ENCODE peak calls at places on chromosome 21, in seven cellular contexts. A is NCI-H774; I is hippocampal formation; M is HT1080; R is HTR-8/SVneo; B is CD4-positive, alpha-beta T cell; T is activated CD8-positive, alpha-beta memory T cell treated with anti-CD3 and anti-CD28 coated beads, Interleukin-2, amount 10 ng/mL, durations not matched to agents 7 days and 5 days. L is an unnamed sample.

GRCh38 chr21:46621457-46622182 is 13.9 kb upstream of the PRMT2 start:
- DNase-seq in M (no peak), A (no peak), R (no peak), I (peak; percentile 93), T (no peak), B (no peak), L (no peak)

GRCh38 chr21:39184050-39184980 is 1.1 kb upstream of the PSMG1 start:
- DNase-seq in B (no peak), M (no peak), R (no peak), A (no peak), T (no peak), I (no peak), L (no peak)

GRCh38 chr21:43916076-43916475 is 51.1 kb downstream of the AGPAT3 start:
- DNase-seq in T (no peak), R (no peak), I (no peak), M (no peak), A (no peak), B (no peak), L (no peak)

GRCh38 chr21:33360281-33360680 is 35.5 kb downstream of the IFNAR1 start:
- DNase-seq in B (no peak), R (no peak), I (no peak), T (no peak), A (no peak), M (peak; percentile 54), L (no peak)

GRCh38 chr21:45288441-45288841 is 746 bp upstream of the POFUT2 start:
- DNase-seq in R (no peak), A (no peak), I (no peak), M (no peak), B (no peak), T (peak; percentile 41), L (no peak)

GRCh38 chr21:21712761-21713558 is 714.8 kb downstream of the NCAM2 start:
- DNase-seq in A (no peak), T (no peak), I (peak; percentile 46), R (no peak), B (no peak), M (peak; percentile 43), L (no peak)

GRCh38 chr21:38460171-38460742 is 38.0 kb downstream of the ERG start:
- DNase-seq in T (no peak), I (no peak), A (no peak), B (no peak), R (no peak), M (peak; percentile 58), L (no peak)

GRCh38 chr21:18549214-18549905 is 145.8 kb upstream of the TMPRSS15 start:
- DNase-seq in B (no peak), I (no peak), R (peak; percentile 9), T (no peak), A (no peak), M (peak; percentile 15), L (no peak)

GRCh38 chr21:26769613-26770188 is 75.5 kb downstream of the ADAMTS1 start:
- DNase-seq in I (peak; percentile 55), M (no peak), B (no peak), A (no peak), T (no peak), R (peak; percentile 27), L (no peak)

GRCh38 chr21:27429612-27430361 is 462.9 kb upstream of the ADAMTS5 start:
- DNase-seq in A (no peak), R (no peak), B (no peak), M (no peak), T (no peak), I (no peak), L (no peak)

GRCh38 chr21:45528981-45529784 is 13.1 kb downstream of the SLC19A1 start:
- DNase-seq in M (no peak), T (no peak), I (no peak), B (no peak), R (no peak), A (no peak), L (no peak)

GRCh38 chr21:32611471-32611997 is 643 bp downstream of the CFAP298 start:
- DNase-seq in I (no peak), A (peak; percentile 6), M (no peak), T (peak; percentile 66), R (peak; percentile 21), B (peak; percentile 5), L (peak; percentile 50)

GRCh38 chr21:30818837-30819236 is 5.8 kb upstream of the KRTAP8-1 start:
- DNase-seq in B (no peak), I (no peak), T (no peak), M (no peak), A (no peak), R (no peak), L (no peak)

GRCh38 chr21:42587036-42587435 is 66.4 kb upstream of the PDE9A start:
- DNase-seq in R (no peak), I (no peak), B (no peak), A (no peak), M (no peak), T (no peak), L (no peak)

GRCh38 chr21:42614811-42615342 is 38.5 kb upstream of the PDE9A start:
- DNase-seq in T (peak; percentile 77), R (peak; percentile 56), A (no peak), M (peak; percentile 5), B (peak; percentile 26), I (no peak), L (no peak)

GRCh38 chr21:43269461-43269860 is 100.7 kb downstream of the CRYAA start:
- DNase-seq in R (no peak), B (peak; percentile 22), A (no peak), M (no peak), T (no peak), I (no peak), L (no peak)

GRCh38 chr21:16522512-16522911 is 792.7 kb downstream of the USP25 start:
- DNase-seq in R (no peak), M (no peak), A (no peak), T (no peak), B (no peak), I (no peak), L (no peak)

GRCh38 chr21:46392921-46393320 is 65.8 kb upstream of the DIP2A start:
- DNase-seq in B (no peak), A (no peak), R (no peak), I (no peak), T (no peak), M (no peak), L (no peak)

GRCh38 chr21:35926003-35926541 is 134.3 kb downstream of the SETD4 start:
- DNase-seq in A (no peak), I (no peak), T (no peak), M (no peak), R (no peak), B (no peak), L (no peak)

GRCh38 chr21:45078371-45078770 is 4.0 kb downstream of the ADARB1 start:
- DNase-seq in A (no peak), B (no peak), M (no peak), I (no peak), R (no peak), T (no peak), L (no peak)